ENCODE peak calls at places on chromosomes 2 and 18, in six cellular contexts. P is A549, B is HepG2, R is H1, K is uterus, L is stomach. I is an unnamed sample.
A peak's percentile ranks its signal among the peaks of the same experiment; 100 is the strongest.

GRCh38 chr2:238866656-238867277 is 18.9 kb downstream of the TWIST2 start:
- DNase-seq in K (no peak), R (no peak), B (no peak), L (no peak), P (no peak), I (no peak)

GRCh38 chr18:48418409-48419267 is 9.5 kb upstream of the ZBTB7C start:
- DNase-seq in R (no peak), L (no peak), B (no peak), K (no peak), P (no peak), I (no peak)

GRCh38 chr18:48217306-48218250 is 191.6 kb downstream of the ZBTB7C start:
- DNase-seq in L (no peak), K (peak; percentile 38), P (no peak), R (no peak), B (no peak), I (no peak)

GRCh38 chr2:239939736-239940483 is 85.2 kb downstream of the NDUFA10 start:
- DNase-seq in K (no peak), P (no peak), B (no peak), L (peak; percentile 15), R (no peak), I (no peak)

GRCh38 chr18:54611819-54612218 is 20.8 kb downstream of the DYNAP start:
- DNase-seq in K (no peak), R (no peak), P (no peak), B (no peak), L (no peak), I (no peak)

GRCh38 chr2:31886700-31887099 is 124.1 kb downstream of the MEMO1 start:
- DNase-seq in P (peak; percentile 6), B (peak; percentile 50), R (no peak), L (no peak), K (no peak), I (no peak)

GRCh38 chr2:8076453-8077284 is 605.2 kb upstream of the ID2 start:
- DNase-seq in R (no peak), L (no peak), B (no peak), K (no peak), P (no peak), I (no peak)

GRCh38 chr2:96159084-96159830 is 14.0 kb upstream of the DUSP2 start:
- DNase-seq in P (no peak), R (no peak), L (no peak), K (no peak), B (no peak), I (no peak)

GRCh38 chr2:83516503-83516902 is 942.6 kb downstream of the SUCLG1 start:
- DNase-seq in P (no peak), K (no peak), L (no peak), R (peak; percentile 61), B (no peak), I (no peak)

GRCh38 chr2:198327526-198327925 is 523.1 kb downstream of the PLCL1 start:
- DNase-seq in R (no peak), P (no peak), K (no peak), L (no peak), B (no peak), I (no peak)

GRCh38 chr2:223230352-223230751 is 178.4 kb downstream of the KCNE4 start:
- DNase-seq in P (no peak), L (no peak), B (no peak), R (no peak), K (no peak), I (no peak)

GRCh38 chr18:32019251-32019943 is 772 bp downstream of the RNF125 start:
- DNase-seq in R (peak; percentile 69), L (peak; percentile 49), K (peak; percentile 18), B (peak; percentile 39), P (peak; percentile 16), I (no peak)

GRCh38 chr2:79001285-79001684 is 24.2 kb upstream of the REG3G start:
- DNase-seq in P (no peak), B (no peak), K (no peak), R (no peak), L (no peak), I (no peak)

GRCh38 chr2:135997380-135997779 is 12.0 kb upstream of the DARS1 start:
- DNase-seq in P (no peak), K (no peak), R (peak; percentile 87), B (peak; percentile 53), L (no peak), I (no peak)

GRCh38 chr2:119455066-119455718 is 23.5 kb downstream of the TMEM37 start:
- DNase-seq in L (no peak), K (no peak), P (no peak), R (no peak), B (no peak), I (no peak)

GRCh38 chr2:135257383-135258090 is 205.4 kb downstream of the RAB3GAP1 start:
- DNase-seq in K (no peak), P (no peak), B (no peak), L (no peak), R (no peak), I (no peak)

GRCh38 chr2:94984964-94985575 is 40.4 kb upstream of the MAL start:
- DNase-seq in L (no peak), R (no peak), B (no peak), P (no peak), K (no peak), I (no peak)

DNA sequence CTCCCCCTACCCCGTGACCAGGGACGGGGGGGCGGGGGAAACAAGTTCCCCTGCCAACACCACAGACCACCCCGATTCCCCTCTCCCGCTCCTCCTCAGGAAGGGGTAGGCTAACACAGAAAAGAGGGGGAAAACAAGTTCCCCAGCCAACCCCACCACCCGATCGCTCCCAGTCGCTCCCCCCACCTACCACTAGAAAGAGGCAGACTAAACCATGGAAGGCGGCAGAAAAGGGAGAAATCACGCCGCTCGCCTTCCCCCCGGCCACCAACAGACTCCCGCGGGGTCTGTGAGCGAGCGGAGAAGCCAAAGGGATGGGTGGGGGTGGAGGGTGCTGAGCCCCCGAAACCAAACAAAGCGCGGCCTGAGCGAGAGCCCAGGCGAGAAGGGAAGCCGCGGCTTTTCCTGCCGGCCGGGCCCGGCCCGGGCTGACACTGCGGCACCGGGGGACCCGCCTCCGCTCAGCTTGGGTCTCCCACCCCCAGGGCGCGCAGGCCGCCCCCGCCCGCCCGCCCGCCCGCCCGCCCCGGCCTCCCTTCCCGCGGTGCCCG is 1.3 kb downstream of the FBXO11 start:
- DNase-seq in L (peak; percentile 26), K (peak; percentile 29), B (peak; percentile 19), R (peak; percentile 59), P (peak; percentile 17), I (peak; percentile 6)
- TF ChIP-seq POLR2A in L (no peak), K (no peak), B (no peak), R (no peak), P (no peak), I (no peak)

DNA sequence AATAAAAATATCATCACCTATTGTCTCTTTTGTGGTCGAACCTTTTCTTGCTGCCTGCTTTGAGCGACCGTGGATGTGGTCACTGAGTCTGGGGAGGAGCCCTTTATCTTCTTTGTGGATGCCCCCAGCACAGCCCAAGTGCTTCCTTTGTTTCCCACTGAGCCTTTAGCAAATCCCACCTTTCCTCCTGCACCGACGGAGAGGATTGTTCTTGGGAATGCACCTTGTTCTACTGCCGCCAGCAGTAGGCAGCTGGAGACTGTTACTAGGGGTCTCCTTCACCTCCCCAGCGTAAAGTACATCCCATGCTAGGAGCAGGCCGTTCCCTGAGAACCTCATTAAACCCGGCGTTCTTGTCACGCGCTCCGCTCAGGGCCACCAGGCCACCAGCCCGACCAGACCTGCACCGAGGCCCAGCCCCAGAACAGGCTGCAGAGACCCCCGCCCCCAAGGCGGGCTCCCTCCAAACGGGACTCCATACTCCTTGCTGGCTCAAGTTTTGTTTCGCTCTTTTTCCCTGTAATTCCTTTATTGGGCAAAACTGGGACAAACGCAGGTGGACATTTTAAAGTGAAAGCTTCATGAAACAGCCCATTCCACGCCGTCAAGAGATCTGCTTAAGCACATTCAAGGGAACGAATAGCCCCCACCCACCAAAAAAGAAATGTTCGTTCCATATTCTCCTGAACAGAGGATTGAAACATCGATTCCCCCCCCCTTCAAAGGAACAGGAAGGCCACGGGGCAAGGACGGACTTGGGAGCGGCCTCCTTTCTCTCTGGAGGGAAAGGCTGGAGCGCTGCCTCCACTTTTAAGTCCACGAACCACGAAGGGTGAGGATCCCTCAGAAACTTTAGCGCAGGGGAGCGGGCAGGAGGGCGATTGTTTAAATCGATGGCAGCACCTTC is 1.1 kb upstream of the MAT2A start:
- DNase-seq in R (peak; percentile 69), K (peak; percentile 65), L (peak; percentile 57), B (peak; percentile 78), P (peak; percentile 37), I (no peak)
- TF ChIP-seq POLR2A in R (peak; percentile 69), K (no peak), L (no peak), B (peak; percentile 79), P (peak; percentile 40), I (peak; percentile 18)

GRCh38 chr18:26548144-26549102 is at the start of gene KCTD1:
- DNase-seq in K (peak; percentile 66), L (peak; percentile 83), B (peak; percentile 75), P (peak; percentile 74), R (peak; percentile 86), I (peak; percentile 77)
- TF ChIP-seq POLR2A in K (no peak), L (no peak), B (no peak), P (peak; percentile 24), R (no peak), I (no peak)

DNA sequence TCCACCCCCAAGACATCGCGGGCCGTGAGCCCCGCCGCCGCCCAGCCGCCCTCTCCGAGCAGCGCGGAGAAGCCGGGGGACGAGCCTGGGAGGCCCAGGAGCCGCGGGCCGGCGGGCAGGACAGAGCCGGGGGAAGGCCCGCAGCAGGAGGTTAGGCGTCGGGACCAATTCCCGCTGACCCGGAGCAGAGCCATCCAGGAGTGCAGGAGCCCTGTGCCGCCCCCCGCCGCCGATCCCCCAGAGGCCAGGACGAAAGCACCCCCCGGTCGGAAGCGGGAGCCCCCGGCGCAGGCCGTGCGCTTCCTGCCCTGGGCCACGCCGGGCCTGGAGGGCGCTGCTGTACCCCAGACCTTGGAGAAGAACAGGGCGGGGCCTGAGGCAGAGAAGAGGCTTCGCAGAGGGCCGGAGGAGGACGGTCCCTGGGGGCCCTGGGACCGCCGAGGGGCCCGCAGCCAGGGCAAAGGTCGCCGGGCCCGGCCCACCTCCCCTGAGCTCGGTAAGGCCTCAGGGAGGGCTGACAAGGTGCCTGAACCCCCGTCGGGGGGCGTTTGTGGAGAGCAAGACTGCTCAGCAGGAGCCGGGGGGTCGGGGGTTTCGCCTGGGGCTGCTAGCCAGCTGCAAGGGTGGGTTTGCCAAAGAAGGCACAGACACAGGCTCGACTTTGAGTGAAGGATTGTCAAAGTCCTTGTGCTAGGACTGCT is 14.3 kb downstream of the SPEG start:
- DNase-seq in R (peak; percentile 84), K (no peak), B (no peak), L (no peak), P (no peak), I (no peak)
- TF ChIP-seq POLR2A in R (no peak), K (no peak), B (no peak), L (no peak), P (no peak), I (no peak)

GRCh38 chr18:75208836-75209128 is 157 bp downstream of the PTGR3 start:
- DNase-seq in L (peak; percentile 45), R (peak; percentile 64), B (no peak), P (no peak), K (no peak), I (no peak)
- TF ChIP-seq POLR2A in L (no peak), R (no peak), B (no peak), P (peak; percentile 31), K (no peak), I (no peak)